ENCODE peak calls at places on chromosomes 13 and 19, in four cellular contexts. I, C, S and E are unnamed samples. For H3K4me1, the result is how much of the 10 kb centered on the place peaks cover.

GRCh38 chr13:25691654-25692053 is 319.9 kb downstream of the ATP8A2 start:
- DNase-seq in I (no peak), C (no peak), S (no peak), E (no peak)

GRCh38 chr13:69579351-69579750 is 528.3 kb upstream of the ATXN8OS start:
- DNase-seq in S (no peak), I (no peak), C (no peak), E (no peak)

GRCh38 chr19:4495471-4495870 is 22.8 kb downstream of the PLIN4 start:
- DNase-seq in I (no peak), S (peak), C (no peak), E (peak)

GRCh38 chr19:36573020-36573947 is at the start of gene ZNF529:
- DNase-seq in C (peak), S (no peak), I (peak), E (peak)

GRCh38 chr19:377801-378581 is 31.0 kb downstream of the C2CD4C start:
- DNase-seq in C (no peak), S (no peak), I (no peak), E (no peak)

GRCh38 chr19:56383826-56384605 is 9.3 kb downstream of the ZNF582 start:
- DNase-seq in C (no peak), S (no peak), I (no peak), E (peak)

GRCh38 chr13:95185851-95186250 is 115.4 kb downstream of the ABCC4 start:
- DNase-seq in C (no peak), S (no peak), I (no peak), E (no peak)

GRCh38 chr19:56105090-56105701 is 15.9 kb downstream of the ZNF787 start:
- DNase-seq in S (peak), C (peak), I (peak), E (peak)

GRCh38 chr19:36488816-36489138 is 584 bp downstream of the ZNF566 start:
- DNase-seq in S (peak), I (peak), C (no peak), E (no peak)

GRCh38 chr13:97276862-97277269 is 54.7 kb downstream of the MBNL2 start:
- DNase-seq in I (no peak), C (no peak), S (no peak), E (no peak)

GRCh38 chr13:101917475-101917810 is 465.0 kb downstream of the ITGBL1 start:
- DNase-seq in I (no peak), S (no peak), C (no peak), E (no peak)

GRCh38 chr13:99421271-99421670 is 80.0 kb upstream of the TM9SF2 start:
- DNase-seq in S (no peak), I (no peak), C (no peak), E (no peak)

GRCh38 chr13:99419591-99420243 is 81.6 kb upstream of the TM9SF2 start:
- DNase-seq in S (no peak), C (no peak), I (no peak), E (no peak)

GRCh38 chr13:99425485-99426341 is 75.6 kb upstream of the TM9SF2 start:
- DNase-seq in I (no peak), S (no peak), C (no peak), E (no peak)

GRCh38 chr13:99421758-99422555 is 79.3 kb upstream of the TM9SF2 start:
- DNase-seq in C (no peak), I (no peak), S (no peak), E (no peak)

GRCh38 chr13:99422556-99423220 is 78.6 kb upstream of the TM9SF2 start:
- DNase-seq in I (no peak), C (no peak), S (no peak), E (no peak)
- H3K4me1 ChIP-seq in I (under half), C (under half), S (under half), E (under half)

GRCh38 chr19:46979770-46980105 is 39.9 kb upstream of the NPAS1 start:
- DNase-seq in S (no peak), I (no peak), C (no peak), E (no peak)
- H3K27ac ChIP-seq in S (no peak), I (peak), C (peak), E (no peak)

GRCh38 chr19:1524206-1524971 is 512 bp downstream of the PLK5 start:
- DNase-seq in S (no peak), C (no peak), I (no peak), E (no peak)

GRCh38 chr19:1524972-1525325 is 1.1 kb downstream of the PLK5 start:
- DNase-seq in I (no peak), S (no peak), C (no peak), E (no peak)

GRCh38 chr19:1522061-1522460 is 1.8 kb upstream of the PLK5 start:
- DNase-seq in S (no peak), I (no peak), C (no peak), E (no peak)

GRCh38 chr19:1522838-1523237 is 1.0 kb upstream of the PLK5 start:
- DNase-seq in I (no peak), S (no peak), C (no peak), E (no peak)

GRCh38 chr19:1523412-1524205 is at the start of gene PLK5:
- DNase-seq in S (no peak), I (no peak), C (no peak), E (no peak)
- TF ChIP-seq CTCF in S (no peak), I (no peak), C (no peak), E (no peak)

DNA sequence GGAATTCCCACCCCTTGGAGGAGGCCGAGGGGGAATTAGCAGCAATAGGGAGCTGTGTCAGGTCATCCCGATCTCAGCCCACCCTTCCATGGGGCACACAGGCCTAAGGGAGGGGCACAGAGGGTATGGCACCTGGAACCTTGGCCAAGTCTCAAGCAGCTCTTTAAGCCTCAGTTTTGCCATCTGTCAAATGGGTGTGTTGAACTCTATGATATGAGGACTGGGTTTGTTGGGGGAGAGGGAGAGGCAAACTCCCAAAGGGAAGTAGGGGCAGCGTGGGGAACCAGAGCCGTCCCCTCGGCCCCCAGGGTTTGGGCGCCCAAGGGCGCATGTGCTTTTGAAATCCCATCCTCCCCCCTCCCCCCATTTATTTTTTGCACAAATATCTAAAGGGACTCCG is 49.7 kb downstream of the COLGALT1 start:
- DNase-seq in I (no peak), S (no peak), C (no peak), E (no peak)
- H3K4me1 ChIP-seq in I (under half), S (under half), C (under half), E (under half)

GRCh38 chr19:14167013-14167593 is 30.7 kb upstream of the ASF1B start:
- DNase-seq in I (no peak), C (no peak), S (no peak), E (no peak)
- H3K27ac ChIP-seq in I (no peak), C (no peak), S (no peak), E (no peak)

GRCh38 chr19:45402469-45403070 is 2.3 kb downstream of the PPP1R13L start:
- DNase-seq in C (peak), I (no peak), S (no peak), E (peak)
- TF ChIP-seq CTCF in C (no peak), I (no peak), S (no peak), E (peak)

GRCh38 chr19:6807291-6807690 is 34.8 kb downstream of the VAV1 start:
- DNase-seq in I (no peak), C (no peak), S (no peak), E (no peak)
- H3K4me1 ChIP-seq in I (under half), C (under half), S (under half), E (under half)

GRCh38 chr19:3397266-3398022 is 31.1 kb downstream of the NFIC start:
- DNase-seq in S (peak), C (peak), I (no peak), E (no peak)

GRCh38 chr19:3401004-3401768 is 34.8 kb downstream of the NFIC start:
- DNase-seq in S (no peak), I (no peak), C (no peak), E (no peak)

GRCh38 chr19:3398114-3398899 is 31.9 kb downstream of the NFIC start:
- DNase-seq in C (peak), I (peak), S (no peak), E (no peak)

GRCh38 chr19:3396881-3397265 is 30.5 kb downstream of the NFIC start:
- DNase-seq in C (no peak), S (no peak), I (no peak), E (no peak)

DNA sequence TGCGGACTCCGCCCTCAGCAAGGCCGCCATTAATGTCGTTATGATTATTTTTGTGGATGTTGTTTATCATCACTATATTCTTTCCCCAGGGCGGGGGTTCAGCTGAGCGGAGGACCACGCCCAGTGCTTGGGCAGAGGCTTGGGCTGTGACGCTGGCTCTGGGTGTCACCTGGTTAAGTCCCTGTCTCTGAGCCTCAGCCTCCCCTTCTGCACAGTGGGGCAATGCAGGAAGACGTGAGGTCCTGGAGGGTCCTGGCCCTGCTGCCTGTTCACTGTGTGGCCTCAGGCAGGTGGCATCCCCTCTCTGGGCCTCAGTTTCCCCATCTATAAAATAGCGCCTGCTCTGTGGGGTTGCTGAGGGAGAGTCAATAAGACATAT is 32.5 kb downstream of the NFIC start:
- DNase-seq in C (no peak), S (no peak), I (no peak), E (no peak)
- H3K27ac ChIP-seq in C (peak), S (peak), I (peak), E (no peak)

GRCh38 chr19:34313188-34313587 is 51.8 kb upstream of the GPI start:
- DNase-seq in S (no peak), I (no peak), C (no peak), E (peak)

GRCh38 chr19:34316741-34317241 is 48.2 kb upstream of the GPI start:
- DNase-seq in S (peak), I (no peak), C (no peak), E (no peak)

GRCh38 chr19:34317311-34317927 is 47.6 kb upstream of the GPI start:
- DNase-seq in C (no peak), S (no peak), I (no peak), E (no peak)

GRCh38 chr19:34316247-34316646 is 48.7 kb upstream of the GPI start:
- DNase-seq in C (no peak), S (no peak), I (no peak), E (no peak)

DNA sequence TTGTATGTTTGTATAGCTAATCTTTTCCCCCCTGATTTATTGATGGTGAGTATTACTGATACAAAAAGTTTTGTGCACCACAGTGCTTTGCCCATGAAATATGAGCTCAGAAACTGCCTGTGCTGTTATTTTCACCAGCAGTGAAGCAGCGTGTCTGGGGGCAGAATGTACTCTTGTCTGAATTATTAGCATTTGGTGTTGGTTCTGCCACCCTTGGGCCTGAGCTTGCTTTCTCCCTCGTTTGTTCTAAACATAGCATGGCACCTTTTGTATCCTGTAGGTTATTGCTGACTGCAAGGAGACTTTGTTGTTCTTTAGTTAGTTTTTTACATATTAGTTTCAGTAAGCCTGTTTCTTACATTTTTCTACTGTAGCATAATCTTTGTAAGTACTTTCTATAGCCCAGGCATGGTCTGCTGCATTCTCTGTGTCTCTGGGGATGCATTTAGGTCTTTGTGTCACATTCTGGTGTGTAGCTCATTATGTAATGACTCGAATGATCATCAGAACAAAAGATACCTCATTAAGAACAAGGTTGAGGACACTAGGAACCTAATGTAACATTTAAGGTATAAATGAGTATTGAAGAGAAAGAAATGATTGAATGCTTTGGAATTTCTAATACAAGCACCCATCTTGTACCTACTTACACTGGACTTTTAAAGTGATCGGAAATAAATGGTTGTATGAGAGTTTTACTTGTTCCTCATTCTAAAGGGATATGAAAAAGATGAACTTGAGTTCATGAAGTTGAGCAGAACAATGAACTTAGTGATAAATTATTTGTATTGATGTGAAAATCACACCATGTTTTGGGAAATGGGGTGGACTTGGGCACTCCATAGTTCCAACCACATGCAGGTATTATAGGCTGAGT is 50.3 kb upstream of the GPI start:
- DNase-seq in I (no peak), S (no peak), C (no peak), E (no peak)
- TF ChIP-seq CTCF in I (no peak), S (no peak), C (no peak), E (no peak)

GRCh38 chr19:41355035-41355434 is 1.3 kb upstream of the TGFB1 start:
- DNase-seq in C (no peak), I (no peak), S (no peak), E (no peak)
- H3K4me1 ChIP-seq in C (under half), I (under half), S (under half), E (under half)